ENCODE peak calls at places on chromosomes 4 and X, in four cellular contexts. One of them, this sample, is unnamed.

GRCh38 chr4:181896609-181897008 is 346.6 kb upstream of the TENM3 start:
- DNase-seq in GM12878: no peak
- DNase-seq in HL-60: no peak
- DNase-seq in K562: no peak
- DNase-seq in this sample: no peak

GRCh38 chrX:24491741-24492140 is 26.7 kb downstream of the PDK3 start:
- DNase-seq in GM12878: no peak
- DNase-seq in HL-60: no peak
- DNase-seq in K562: no peak
- DNase-seq in this sample: no peak

GRCh38 chrX:47577424-47577823 is 4.8 kb upstream of the TIMP1 start:
- DNase-seq in GM12878: no peak
- DNase-seq in HL-60: no peak
- DNase-seq in K562: no peak
- DNase-seq in this sample: no peak

GRCh38 chrX:51336584-51336983 is 4.0 kb downstream of the NUDT10 start:
- DNase-seq in GM12878: no peak
- DNase-seq in HL-60: peak
- DNase-seq in K562: peak
- DNase-seq in this sample: no peak

GRCh38 chr4:15689540-15689939 is 7.9 kb downstream of the FAM200B start:
- DNase-seq in GM12878: no peak
- DNase-seq in HL-60: peak
- DNase-seq in K562: no peak
- DNase-seq in this sample: no peak

GRCh38 chrX:10519761-10520160 is 100.6 kb downstream of the MID1 start:
- DNase-seq in GM12878: no peak
- DNase-seq in HL-60: no peak
- DNase-seq in K562: no peak
- DNase-seq in this sample: no peak

GRCh38 chrX:151985955-151986354 is 11.5 kb upstream of the GABRE start:
- DNase-seq in GM12878: no peak
- DNase-seq in HL-60: no peak
- DNase-seq in K562: no peak
- DNase-seq in this sample: no peak

GRCh38 chrX:85052207-85052606 is 48.5 kb downstream of the APOOL start:
- DNase-seq in GM12878: no peak
- DNase-seq in HL-60: no peak
- DNase-seq in K562: no peak
- DNase-seq in this sample: no peak

GRCh38 chrX:72107320-72107719 is 24.4 kb downstream of the RTL5 start:
- DNase-seq in GM12878: no peak
- DNase-seq in HL-60: peak
- DNase-seq in K562: peak
- DNase-seq in this sample: no peak

GRCh38 chr4:86549163-86549788 is 44.8 kb upstream of the PTPN13 start:
- DNase-seq in GM12878: no peak
- DNase-seq in HL-60: no peak
- DNase-seq in K562: no peak
- DNase-seq in this sample: no peak

GRCh38 chrX:107168712-107169111 is 37.5 kb downstream of the NUP62CL start:
- DNase-seq in GM12878: no peak
- DNase-seq in HL-60: no peak
- DNase-seq in K562: no peak
- DNase-seq in this sample: no peak

GRCh38 chrX:97328853-97329252 is 445.1 kb downstream of the RPA4 start:
- DNase-seq in GM12878: no peak
- DNase-seq in HL-60: no peak
- DNase-seq in K562: no peak
- DNase-seq in this sample: no peak

GRCh38 chr4:23999714-24000113 is 109.9 kb upstream of the PPARGC1A start:
- DNase-seq in GM12878: no peak
- DNase-seq in HL-60: no peak
- DNase-seq in K562: no peak
- DNase-seq in this sample: no peak

GRCh38 chr4:24001945-24002640 is 112.2 kb upstream of the PPARGC1A start:
- DNase-seq in GM12878: no peak
- DNase-seq in HL-60: no peak
- DNase-seq in K562: no peak
- DNase-seq in this sample: no peak

GRCh38 chr4:24003476-24003875 is 113.6 kb upstream of the PPARGC1A start:
- DNase-seq in GM12878: no peak
- DNase-seq in HL-60: no peak
- DNase-seq in K562: no peak
- DNase-seq in this sample: no peak

GRCh38 chr4:24002641-24002966 is 112.8 kb upstream of the PPARGC1A start:
- DNase-seq in GM12878: no peak
- DNase-seq in HL-60: no peak
- DNase-seq in K562: no peak
- DNase-seq in this sample: no peak

GRCh38 chr4:24001486-24001885 is 111.6 kb upstream of the PPARGC1A start:
- DNase-seq in GM12878: no peak
- DNase-seq in HL-60: no peak
- DNase-seq in K562: no peak
- DNase-seq in this sample: no peak
- TF ChIP-seq SPI1 in GM12878: no peak
- TF ChIP-seq SPI1 in HL-60: no peak
- TF ChIP-seq SPI1 in K562: no peak
- TF ChIP-seq SPI1 in this sample: no peak

DNA sequence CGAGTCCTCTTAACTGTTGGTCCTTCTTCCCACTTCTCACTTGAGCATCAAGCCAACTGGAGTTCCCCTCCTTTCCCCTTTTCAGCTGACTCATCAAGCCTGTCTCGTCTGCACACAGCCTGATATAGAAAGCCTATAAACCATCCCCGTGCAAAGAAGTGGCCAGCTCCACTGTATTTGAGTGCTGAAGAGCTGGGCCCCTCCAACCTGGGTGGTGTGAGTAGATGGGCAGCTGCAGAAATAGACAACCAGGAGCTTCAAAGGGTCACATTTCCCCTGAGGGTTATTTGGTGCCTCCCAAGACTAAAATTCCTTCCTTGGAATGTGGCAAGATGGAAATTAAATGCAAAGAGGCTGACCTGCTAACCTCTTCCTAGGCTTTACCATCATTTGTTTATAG is 199.7 kb downstream of the HS6ST2 start:
- DNase-seq in GM12878: no peak
- DNase-seq in HL-60: no peak
- DNase-seq in K562: no peak
- DNase-seq in this sample: no peak
- TF ChIP-seq SPI1 in GM12878: no peak
- TF ChIP-seq SPI1 in HL-60: no peak
- TF ChIP-seq SPI1 in K562: no peak
- TF ChIP-seq SPI1 in this sample: no peak

GRCh38 chr4:566035-566434 is 10.1 kb downstream of the TMEM271 start:
- DNase-seq in GM12878: no peak
- DNase-seq in HL-60: no peak
- DNase-seq in K562: no peak
- DNase-seq in this sample: no peak

GRCh38 chr4:561456-561855 is 14.6 kb downstream of the TMEM271 start:
- DNase-seq in GM12878: no peak
- DNase-seq in HL-60: no peak
- DNase-seq in K562: no peak
- DNase-seq in this sample: no peak

GRCh38 chr4:560731-561211 is 15.3 kb downstream of the TMEM271 start:
- DNase-seq in GM12878: no peak
- DNase-seq in HL-60: no peak
- DNase-seq in K562: no peak
- DNase-seq in this sample: no peak

GRCh38 chr4:555566-556275 is 20.4 kb downstream of the TMEM271 start:
- DNase-seq in GM12878: no peak
- DNase-seq in HL-60: no peak
- DNase-seq in K562: no peak
- DNase-seq in this sample: no peak

GRCh38 chr4:560061-560460 is 16.0 kb downstream of the TMEM271 start:
- DNase-seq in GM12878: no peak
- DNase-seq in HL-60: no peak
- DNase-seq in K562: no peak
- DNase-seq in this sample: no peak
- TF ChIP-seq SPI1 in GM12878: no peak
- TF ChIP-seq SPI1 in HL-60: no peak
- TF ChIP-seq SPI1 in K562: no peak
- TF ChIP-seq SPI1 in this sample: no peak

DNA sequence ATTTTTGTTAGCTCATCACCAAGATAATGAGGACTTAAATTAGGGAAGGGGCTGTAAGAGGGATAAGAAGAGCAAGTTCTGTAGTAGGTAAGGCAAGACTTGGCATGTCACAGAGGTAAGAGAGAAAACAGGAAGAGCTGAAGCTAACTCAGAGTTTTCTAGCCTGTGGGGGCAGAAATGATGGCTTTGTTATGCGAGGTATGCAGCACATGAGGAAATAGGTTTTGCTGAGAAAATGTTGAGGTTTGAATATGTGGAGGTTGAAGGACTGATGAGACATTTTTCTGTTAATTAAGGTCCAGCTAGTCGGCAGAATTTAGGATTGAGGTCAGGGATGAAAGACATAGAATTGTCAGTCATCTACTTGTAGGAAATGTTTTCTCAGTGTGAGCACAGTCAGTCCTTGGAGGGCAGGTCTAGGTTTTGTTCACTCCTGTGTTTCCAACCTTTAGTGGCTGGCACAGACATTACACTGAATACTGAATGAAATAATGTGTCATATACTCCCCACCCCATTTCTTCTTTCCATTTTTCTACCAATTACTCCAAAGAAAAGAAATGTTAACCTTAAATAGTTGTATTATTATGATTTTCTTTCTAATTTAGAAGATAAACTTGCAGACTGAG is 154.0 kb upstream of the AADAT start:
- DNase-seq in GM12878: no peak
- DNase-seq in HL-60: no peak
- DNase-seq in K562: no peak
- DNase-seq in this sample: no peak
- TF ChIP-seq SPI1 in GM12878: no peak
- TF ChIP-seq SPI1 in HL-60: no peak
- TF ChIP-seq SPI1 in K562: no peak
- TF ChIP-seq SPI1 in this sample: peak

DNA sequence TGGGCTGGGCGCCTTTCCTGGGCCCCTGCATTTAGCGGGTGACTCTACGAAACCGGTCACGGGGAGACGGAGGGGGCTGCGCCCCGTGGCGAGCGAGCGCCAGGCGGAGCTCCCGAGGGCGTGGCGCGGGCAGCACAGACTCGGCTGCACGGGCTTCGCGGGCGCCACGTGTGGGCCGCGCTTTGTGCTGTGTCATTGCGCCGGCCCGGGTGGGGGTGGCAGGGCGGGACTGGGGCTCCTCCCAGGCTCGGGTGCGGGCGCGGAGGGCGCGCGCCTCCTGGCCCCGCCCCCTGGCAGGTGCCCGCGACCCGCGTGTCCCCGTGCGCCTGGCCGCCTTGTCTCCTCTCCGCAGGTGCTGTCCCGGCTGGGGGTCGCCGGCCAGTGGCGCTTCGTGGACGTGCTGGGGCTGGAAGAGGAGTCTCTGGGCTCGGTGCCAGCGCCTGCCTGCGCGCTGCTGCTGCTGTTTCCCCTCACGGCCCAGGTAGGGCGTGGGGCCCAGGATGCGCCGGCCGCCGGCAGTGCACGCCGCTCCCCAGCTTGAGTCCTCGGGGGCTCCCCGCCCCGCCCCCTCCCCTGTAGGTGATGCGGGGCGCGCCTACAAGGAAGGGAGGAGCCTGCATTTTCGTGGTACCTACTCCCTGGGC is 651 bp downstream of the UCHL1 start:
- DNase-seq in GM12878: no peak
- DNase-seq in HL-60: no peak
- DNase-seq in K562: no peak
- DNase-seq in this sample: peak
- TF ChIP-seq SPI1 in GM12878: no peak
- TF ChIP-seq SPI1 in HL-60: no peak
- TF ChIP-seq SPI1 in K562: no peak
- TF ChIP-seq SPI1 in this sample: no peak

GRCh38 chrX:148412006-148412405 is 88.4 kb upstream of the AFF2 start:
- DNase-seq in GM12878: no peak
- DNase-seq in HL-60: no peak
- DNase-seq in K562: no peak
- DNase-seq in this sample: no peak

GRCh38 chrX:148416931-148417330 is 83.5 kb upstream of the AFF2 start:
- DNase-seq in GM12878: no peak
- DNase-seq in HL-60: no peak
- DNase-seq in K562: no peak
- DNase-seq in this sample: no peak

GRCh38 chrX:148416142-148416541 is 84.3 kb upstream of the AFF2 start:
- DNase-seq in GM12878: no peak
- DNase-seq in HL-60: no peak
- DNase-seq in K562: no peak
- DNase-seq in this sample: no peak

GRCh38 chrX:148422531-148422930 is 77.9 kb upstream of the AFF2 start:
- DNase-seq in GM12878: no peak
- DNase-seq in HL-60: no peak
- DNase-seq in K562: no peak
- DNase-seq in this sample: no peak

GRCh38 chrX:148417934-148418333 is 82.5 kb upstream of the AFF2 start:
- DNase-seq in GM12878: no peak
- DNase-seq in HL-60: no peak
- DNase-seq in K562: no peak
- DNase-seq in this sample: no peak
- TF ChIP-seq SPI1 in GM12878: no peak
- TF ChIP-seq SPI1 in HL-60: no peak
- TF ChIP-seq SPI1 in K562: no peak
- TF ChIP-seq SPI1 in this sample: no peak

DNA sequence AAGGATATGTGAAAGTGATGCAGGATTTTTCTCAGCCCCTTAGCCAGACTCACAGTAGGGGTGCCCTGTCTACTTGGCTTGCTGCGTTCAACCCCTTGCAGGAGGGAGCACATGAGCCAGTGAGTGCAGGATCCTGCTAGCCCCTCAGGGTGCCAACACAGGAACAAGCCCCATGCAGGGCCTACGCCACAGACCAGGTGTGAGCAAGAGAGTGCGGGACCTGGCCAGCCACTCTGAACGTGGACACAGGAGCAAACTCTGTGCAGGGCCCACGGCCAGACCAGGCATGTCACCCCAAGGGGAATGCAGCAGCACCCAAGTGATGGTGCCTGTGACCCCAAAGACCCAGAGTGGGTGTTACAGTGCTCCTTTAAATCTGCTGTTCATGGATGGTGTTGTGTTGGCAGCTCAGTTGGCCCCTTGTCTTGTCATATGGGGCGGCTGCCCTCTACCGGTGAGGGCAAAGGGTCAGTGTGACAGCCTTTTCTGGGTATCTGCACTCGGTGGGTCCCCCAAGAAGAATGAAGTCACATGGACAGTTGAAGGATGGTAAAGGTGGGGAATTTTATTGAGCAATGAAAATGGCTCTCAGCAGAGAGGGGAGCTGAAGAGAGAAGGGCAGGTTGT is 188.4 kb upstream of the MAOA start:
- DNase-seq in GM12878: no peak
- DNase-seq in HL-60: no peak
- DNase-seq in K562: no peak
- DNase-seq in this sample: no peak
- TF ChIP-seq SPI1 in GM12878: no peak
- TF ChIP-seq SPI1 in HL-60: no peak
- TF ChIP-seq SPI1 in K562: no peak
- TF ChIP-seq SPI1 in this sample: no peak

DNA sequence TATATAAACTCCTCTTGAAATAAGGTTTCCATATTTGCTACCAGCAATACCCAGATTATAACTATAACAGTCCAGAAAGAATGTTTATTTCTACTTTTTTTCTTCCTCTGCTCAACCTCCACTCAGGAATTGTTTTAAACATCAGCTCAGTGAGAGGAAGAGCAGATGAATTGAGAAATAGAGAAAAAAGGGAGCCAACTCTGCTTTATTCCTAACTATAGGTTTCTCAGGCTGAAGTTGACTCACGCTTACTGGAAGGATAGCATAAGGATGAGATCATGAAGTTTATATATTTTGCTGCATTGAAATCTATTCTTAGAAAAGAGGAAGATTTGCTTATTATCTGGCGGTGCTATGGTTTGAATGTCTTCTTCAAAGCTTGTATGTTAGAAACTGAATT is 1673.5 kb upstream of the PCDH7 start:
- DNase-seq in GM12878: no peak
- DNase-seq in HL-60: no peak
- DNase-seq in K562: no peak
- DNase-seq in this sample: no peak
- TF ChIP-seq SPI1 in GM12878: no peak
- TF ChIP-seq SPI1 in HL-60: no peak
- TF ChIP-seq SPI1 in K562: no peak
- TF ChIP-seq SPI1 in this sample: no peak

This sample was measured in GM12891.